ENCODE peak calls at places on chromosomes 6 and 20, in five cellular contexts. L, S, A, G and O are unnamed samples.

GRCh38 chr20:3854462-3854870 is 7.8 kb downstream of the MAVS start:
- DNase-seq in L (no peak), A (no peak), S (peak; percentile 70), G (no peak), O (no peak)

GRCh38 chr6:89146748-89147715 is 1.2 kb downstream of the PM20D2 start:
- DNase-seq in S (peak; percentile 35), A (no peak), L (no peak), G (no peak), O (peak; percentile 39)

GRCh38 chr6:121055572-121056163 is 278.6 kb downstream of the TBC1D32 start:
- DNase-seq in G (peak; percentile 4), L (no peak), A (peak; percentile 40), S (peak; percentile 54), O (peak; percentile 63)

GRCh38 chr6:25369450-25370086 is 90.4 kb downstream of the CARMIL1 start:
- DNase-seq in A (no peak), G (no peak), L (no peak), S (peak; percentile 23), O (no peak)

GRCh38 chr6:158031191-158031444 is 49.5 kb downstream of the SYNJ2 start:
- DNase-seq in A (no peak), G (no peak), S (no peak), L (no peak), O (no peak)

GRCh38 chr6:152004036-152004566 is 196.6 kb downstream of the ESR1 start:
- DNase-seq in S (no peak), L (no peak), G (no peak), A (no peak), O (no peak)

GRCh38 chr20:55058938-55059337 is 583.5 kb downstream of the DOK5 start:
- DNase-seq in S (no peak), L (no peak), A (no peak), G (no peak), O (no peak)

GRCh38 chr20:21936261-21936660 is 230.8 kb downstream of the PAX1 start:
- DNase-seq in L (no peak), S (no peak), G (no peak), A (no peak), O (no peak)

GRCh38 chr6:97440590-97441176 is 157.7 kb upstream of the MMS22L start:
- DNase-seq in S (peak; percentile 54), L (no peak), G (no peak), A (peak; percentile 18), O (peak; percentile 64)

GRCh38 chr6:44028767-44029166 is 98.5 kb downstream of the MRPL14 start:
- DNase-seq in A (no peak), S (no peak), L (no peak), G (no peak), O (no peak)

GRCh38 chr20:58883243-58883691 is 30.8 kb downstream of the GNAS start:
- DNase-seq in L (no peak), S (no peak), A (no peak), G (no peak), O (no peak)

GRCh38 chr20:64255361-64256281 is at the start of gene PCMTD2:
- DNase-seq in A (peak; percentile 70), L (peak; percentile 90), S (peak; percentile 86), G (peak; percentile 17), O (peak; percentile 97)

GRCh38 chr20:1440024-1440423 is 26.6 kb downstream of the NSFL1C start:
- DNase-seq in L (peak; percentile 58), S (peak; percentile 61), A (peak; percentile 38), G (no peak), O (no peak)

GRCh38 chr6:162078126-162078525 is 649.4 kb downstream of the PRKN start:
- DNase-seq in G (no peak), S (no peak), L (no peak), A (no peak), O (no peak)

GRCh38 chr20:46967647-46968046 is 73.0 kb downstream of the EYA2 start:
- DNase-seq in A (no peak), L (no peak), S (peak; percentile 28), G (no peak), O (no peak)

GRCh38 chr6:94736231-94736630 is 841.1 kb upstream of the MANEA start:
- DNase-seq in L (no peak), S (no peak), A (no peak), G (no peak), O (no peak)

GRCh38 chr20:22523499-22524392 is 60.6 kb downstream of the FOXA2 start:
- DNase-seq in G (no peak), S (peak; percentile 99), L (peak; percentile 34), A (no peak), O (no peak)

GRCh38 chr6:18245642-18246041 is 18.7 kb downstream of the DEK start:
- DNase-seq in G (no peak), L (no peak), A (no peak), S (no peak), O (no peak)

GRCh38 chr6:139943391-139943790 is 568.9 kb upstream of the CITED2 start:
- DNase-seq in A (no peak), G (no peak), S (peak; percentile 12), L (no peak), O (no peak)

GRCh38 chr6:89251170-89251569 is 34.0 kb upstream of the GABRR1 start:
- DNase-seq in G (no peak), L (peak; percentile 17), S (no peak), A (no peak), O (no peak)

GRCh38 chr20:36917943-36918342 is 33.6 kb downstream of the SAMHD1 start:
- DNase-seq in L (no peak), S (no peak), A (no peak), G (no peak), O (no peak)

GRCh38 chr6:111854683-111855082 is 18.6 kb downstream of the FYN start:
- DNase-seq in G (no peak), L (no peak), S (no peak), A (no peak), O (no peak)

GRCh38 chr6:106257195-106257594 is 68.4 kb downstream of the ATG5 start:
- DNase-seq in G (no peak), A (no peak), S (no peak), L (no peak), O (no peak)

GRCh38 chr6:126535585-126535984 is 195.7 kb downstream of the CENPW start:
- DNase-seq in S (no peak), A (no peak), L (no peak), G (no peak), O (no peak)

GRCh38 chr6:125236536-125237327 is 65.0 kb downstream of the HDDC2 start:
- DNase-seq in L (no peak), A (no peak), G (no peak), S (no peak), O (no peak)

GRCh38 chr6:131172237-131172636 is 37.0 kb downstream of the AKAP7 start:
- DNase-seq in A (no peak), G (no peak), L (no peak), S (no peak), O (no peak)

GRCh38 chr6:44010411-44011349 is 116.6 kb downstream of the MRPL14 start:
- DNase-seq in G (no peak), S (no peak), L (no peak), A (no peak), O (no peak)

GRCh38 chr20:38260378-38261053 is at the start of gene KIAA1755:
- DNase-seq in G (no peak), A (no peak), L (peak; percentile 73), S (peak; percentile 37), O (no peak)

GRCh38 chr6:123467437-123467836 is 169.3 kb downstream of the TRDN start:
- DNase-seq in A (no peak), G (no peak), L (no peak), S (no peak), O (no peak)

GRCh38 chr6:11126876-11127275 is 15.4 kb upstream of the ERVFRD-1 start:
- DNase-seq in L (peak; percentile 43), S (peak; percentile 31), G (no peak), A (peak; percentile 30), O (no peak)

GRCh38 chr20:57195023-57195758 is 71.2 kb downstream of the BMP7 start:
- DNase-seq in S (no peak), G (no peak), A (no peak), L (no peak), O (no peak)

GRCh38 chr6:2101213-2101612 is 144.2 kb downstream of the GMDS start:
- DNase-seq in G (no peak), L (no peak), S (no peak), A (no peak), O (no peak)

GRCh38 chr20:45254867-45255266 is 503 bp upstream of the SLPI start:
- DNase-seq in A (no peak), G (no peak), L (no peak), S (peak; percentile 37), O (no peak)

GRCh38 chr6:165098165-165098564 is 211.2 kb downstream of the C6orf118 start:
- DNase-seq in S (no peak), G (no peak), L (no peak), A (peak; percentile 11), O (peak; percentile 33)

DNA sequence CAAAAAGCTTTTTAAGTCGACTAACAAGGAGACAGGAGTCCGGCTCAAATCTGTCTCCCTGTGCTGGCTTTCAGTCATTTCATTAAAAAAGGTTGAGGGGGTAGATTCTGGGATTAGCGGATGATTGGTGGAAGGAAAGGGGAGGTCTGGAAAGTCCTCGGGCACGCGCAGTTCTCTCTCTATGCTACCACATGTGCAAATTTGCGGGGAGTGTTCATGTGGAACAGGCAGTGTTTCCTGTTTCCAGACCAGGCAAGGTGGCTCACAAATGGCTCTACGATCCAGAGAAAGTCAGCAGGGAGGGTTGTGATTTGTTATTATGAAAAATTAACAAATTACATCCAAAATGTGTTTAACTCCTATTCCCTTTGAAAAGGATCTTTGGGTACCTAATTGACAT is 89.0 kb upstream of the TOX2 start:
- DNase-seq in A (no peak), S (no peak), G (peak; percentile 40), L (no peak), O (no peak)
- TF ChIP-seq SUZ12 in A (no peak), S (no peak), G (no peak), L (no peak), O (no peak)

DNA sequence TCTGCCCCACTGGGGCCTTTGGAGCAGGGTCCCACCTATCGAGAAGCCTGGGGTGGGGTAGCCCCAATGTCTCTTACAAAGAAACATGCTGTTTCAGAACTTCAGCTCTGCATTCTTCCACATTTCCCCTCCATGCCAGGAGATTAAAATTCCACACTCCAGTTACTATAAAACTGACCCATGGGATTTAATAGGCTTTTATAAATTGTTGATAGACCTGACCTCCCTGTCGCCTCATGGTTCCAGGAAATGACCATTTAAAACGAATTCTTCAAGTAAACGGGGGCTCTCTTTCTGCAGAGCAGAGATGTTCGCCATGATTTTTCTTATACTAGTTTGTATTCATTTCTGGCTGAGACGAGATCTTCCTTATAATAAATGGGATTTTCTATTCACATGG is 19.3 kb downstream of the RIN2 start:
- DNase-seq in S (no peak), A (no peak), L (no peak), G (no peak), O (no peak)
- TF ChIP-seq SUZ12 in S (no peak), A (no peak), L (no peak), G (no peak), O (no peak)

DNA sequence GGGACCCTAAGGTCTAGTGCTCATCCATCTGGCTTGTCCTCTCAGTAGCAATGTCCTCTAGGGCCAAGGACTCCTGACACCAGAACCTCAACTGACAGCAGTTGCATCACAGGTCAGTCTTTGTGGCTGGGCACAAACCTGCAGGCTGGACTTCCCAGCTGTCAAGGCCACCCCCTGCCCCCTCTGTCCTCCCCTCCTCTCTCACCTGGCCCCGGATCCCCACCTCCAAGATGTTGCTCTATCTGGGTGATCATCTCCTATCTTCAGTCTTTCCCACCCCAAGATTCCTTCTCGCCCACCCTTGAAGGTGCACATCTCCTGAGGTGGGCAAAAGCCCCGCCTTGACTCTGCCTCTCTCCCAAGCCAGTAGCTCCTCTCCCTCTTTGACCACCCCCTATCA is 131.8 kb upstream of the SRSF6 start:
- DNase-seq in A (no peak), L (no peak), S (no peak), G (no peak), O (no peak)
- TF ChIP-seq SUZ12 in A (no peak), L (no peak), S (no peak), G (no peak), O (no peak)

GRCh38 chr20:51287628-51288413 is 254.7 kb downstream of the NFATC2 start:
- DNase-seq in G (no peak), A (no peak), L (no peak), S (no peak), O (no peak)
- TF ChIP-seq SUZ12 in G (no peak), A (no peak), L (no peak), S (no peak), O (no peak)